ENCODE peak calls at places on chromosome 10, in four cellular contexts. L, S, B and Z are unnamed samples.

GRCh38 chr10:58827381-58827780 is 314.7 kb downstream of the BICC1 start:
- DNase-seq in L (no peak), B (no peak), S (no peak), Z (no peak)

GRCh38 chr10:62582098-62582705 is 208.0 kb downstream of the ZNF365 start:
- DNase-seq in S (no peak), L (no peak), B (no peak), Z (no peak)

GRCh38 chr10:3892440-3893101 is 107.6 kb upstream of the KLF6 start:
- DNase-seq in L (no peak), B (no peak), S (peak), Z (no peak)

GRCh38 chr10:21195149-21195731 is 298.1 kb upstream of the NEBL start:
- DNase-seq in B (no peak), S (no peak), L (no peak), Z (no peak)

GRCh38 chr10:91210014-91210413 is 10.4 kb upstream of the PCGF5 start:
- DNase-seq in L (no peak), B (no peak), S (no peak), Z (no peak)

GRCh38 chr10:75395171-75395954 is 6.2 kb downstream of the ZNF503 start:
- DNase-seq in S (no peak), L (no peak), B (peak), Z (no peak)

GRCh38 chr10:74244097-74244685 is 93.2 kb downstream of the ADK start:
- DNase-seq in L (no peak), B (no peak), S (no peak), Z (no peak)

GRCh38 chr10:44933117-44933450 is 21.9 kb downstream of the TMEM72 start:
- DNase-seq in S (no peak), B (no peak), L (no peak), Z (no peak)

GRCh38 chr10:124890225-124890624 is 51.7 kb upstream of the ZRANB1 start:
- DNase-seq in S (no peak), L (no peak), B (no peak), Z (no peak)

GRCh38 chr10:129652521-129653201 is 185.6 kb downstream of the MGMT start:
- DNase-seq in B (no peak), L (no peak), S (no peak), Z (no peak)

GRCh38 chr10:82934947-82935346 is 1060.0 kb downstream of the NRG3 start:
- DNase-seq in B (no peak), L (no peak), S (no peak), Z (no peak)

GRCh38 chr10:15238553-15239335 is 70.3 kb upstream of the NMT2 start:
- DNase-seq in S (no peak), B (no peak), L (no peak), Z (no peak)

GRCh38 chr10:48478469-48478868 is 126.4 kb downstream of the ARHGAP22 start:
- DNase-seq in S (no peak), B (no peak), L (no peak), Z (no peak)

GRCh38 chr10:29496341-29497162 is 138.2 kb downstream of the SVIL start:
- DNase-seq in S (peak), L (no peak), B (peak), Z (no peak)

GRCh38 chr10:64996886-64997285 is 1475.7 kb downstream of the REEP3 start:
- DNase-seq in B (no peak), S (no peak), L (no peak), Z (no peak)

GRCh38 chr10:20100157-20100556 is 283.9 kb downstream of the PLXDC2 start:
- DNase-seq in B (no peak), S (no peak), L (no peak), Z (no peak)

GRCh38 chr10:88227342-88228018 is 355.6 kb downstream of the RNLS start:
- DNase-seq in L (no peak), S (no peak), B (no peak), Z (no peak)

GRCh38 chr10:14093735-14094484 is 236.8 kb downstream of the FRMD4A start:
- DNase-seq in L (no peak), B (no peak), S (no peak), Z (no peak)

GRCh38 chr10:125555743-125556142 is 127.2 kb downstream of the TEX36 start:
- DNase-seq in L (no peak), B (no peak), S (no peak), Z (no peak)

GRCh38 chr10:80493482-80494021 is 39.4 kb downstream of the TSPAN14 start:
- DNase-seq in L (no peak), B (no peak), S (no peak), Z (peak)

GRCh38 chr10:119355930-119356329 is 148.6 kb downstream of the GRK5 start:
- DNase-seq in B (no peak), S (no peak), L (no peak), Z (no peak)

GRCh38 chr10:102065561-102066420 is 642 bp downstream of the HPS6 start:
- DNase-seq in S (peak), B (peak), L (no peak), Z (no peak)

GRCh38 chr10:91552706-91553105 is 80.2 kb downstream of the PPP1R3C start:
- DNase-seq in B (no peak), S (no peak), L (no peak), Z (no peak)

GRCh38 chr10:125057158-125058001 is 103.0 kb downstream of the CTBP2 start:
- DNase-seq in L (no peak), B (no peak), S (no peak), Z (peak)

GRCh38 chr10:6713716-6714115 is 133.6 kb upstream of the PRKCQ start:
- DNase-seq in L (no peak), S (no peak), B (no peak), Z (no peak)

GRCh38 chr10:133241501-133242205 is 4.0 kb downstream of the VENTX start:
- DNase-seq in S (no peak), B (no peak), L (no peak), Z (no peak)

GRCh38 chr10:121696854-121697253 is 98.6 kb upstream of the FGFR2 start:
- DNase-seq in L (no peak), B (no peak), S (no peak), Z (no peak)

GRCh38 chr10:69636626-69637550 is 6.8 kb downstream of the FAM241B start:
- DNase-seq in L (no peak), S (no peak), B (no peak), Z (no peak)

GRCh38 chr10:18539335-18539734 is 112.1 kb downstream of the NSUN6 start:
- DNase-seq in S (no peak), B (no peak), L (no peak), Z (no peak)

GRCh38 chr10:95388539-95388938 is 97.7 kb upstream of the PDLIM1 start:
- DNase-seq in B (no peak), L (no peak), S (no peak), Z (no peak)

GRCh38 chr10:75018233-75018632 is 93.2 kb upstream of the SAMD8 start:
- DNase-seq in B (no peak), L (no peak), S (peak), Z (no peak)

GRCh38 chr10:87921934-87922688 is 58.7 kb downstream of the PTEN start:
- DNase-seq in L (no peak), S (no peak), B (no peak), Z (no peak)

GRCh38 chr10:77416327-77417135 is 221.1 kb downstream of the KCNMA1 start:
- DNase-seq in B (no peak), S (no peak), L (no peak), Z (no peak)

GRCh38 chr10:43305881-43306280 is 39.0 kb upstream of the RASGEF1A start:
- DNase-seq in B (no peak), L (no peak), S (no peak), Z (no peak)

GRCh38 chr10:102452672-102453340 is 1.5 kb upstream of the C10orf95 start:
- DNase-seq in B (peak), L (no peak), S (no peak), Z (peak)

GRCh38 chr10:86601956-86602592 is 52.3 kb upstream of the OPN4 start:
- DNase-seq in L (no peak), S (no peak), B (no peak), Z (no peak)

GRCh38 chr10:112160834-112161233 is 22.7 kb downstream of the GPAM start:
- DNase-seq in B (no peak), L (no peak), S (no peak), Z (no peak)
- TF ChIP-seq CTCF in B (no peak), L (no peak), S (no peak), Z (no peak)

GRCh38 chr10:847868-848267 is 83.6 kb downstream of the LARP4B start:
- DNase-seq in S (no peak), L (no peak), B (no peak), Z (no peak)
- TF ChIP-seq CTCF in S (no peak), L (no peak), B (no peak), Z (no peak)

GRCh38 chr10:52068485-52068884 is 245.6 kb upstream of the DKK1 start:
- DNase-seq in S (no peak), L (no peak), B (no peak), Z (no peak)

GRCh38 chr10:52071814-52072213 is 242.3 kb upstream of the DKK1 start:
- DNase-seq in B (no peak), S (no peak), L (no peak), Z (no peak)

GRCh38 chr10:52063159-52063558 is 250.9 kb upstream of the DKK1 start:
- DNase-seq in L (no peak), S (no peak), B (no peak), Z (no peak)

GRCh38 chr10:52064084-52064845 is 249.8 kb upstream of the DKK1 start:
- DNase-seq in L (no peak), S (no peak), B (no peak), Z (no peak)

GRCh38 chr10:52066383-52066782 is 247.7 kb upstream of the DKK1 start:
- DNase-seq in L (no peak), S (no peak), B (no peak), Z (no peak)
- TF ChIP-seq CTCF in L (no peak), S (no peak), B (no peak), Z (no peak)

GRCh38 chr10:99297033-99297432 is 32.1 kb upstream of the CNNM1 start:
- DNase-seq in L (no peak), S (no peak), B (no peak), Z (no peak)
- TF ChIP-seq CTCF in L (no peak), S (no peak), B (no peak), Z (no peak)

GRCh38 chr10:84477370-84477769 is 149.0 kb downstream of the CCSER2 start:
- DNase-seq in L (no peak), S (no peak), B (no peak), Z (no peak)
- TF ChIP-seq CTCF in L (no peak), S (no peak), B (no peak), Z (no peak)